ENCODE peak calls at places on chromosomes 12 and 14, in seven cellular contexts. One of them, this sample, is unnamed.

GRCh38 chr12:9064201-9064814 is 51.4 kb downstream of the A2M start:
- DNase-seq in Panc1: no peak
- DNase-seq in suprapubic skin: peak
- DNase-seq in HCT116: peak
- DNase-seq in spleen: peak
- DNase-seq in HL-60: peak
- DNase-seq in prostate gland: peak
- DNase-seq in this sample: peak

GRCh38 chr14:92121207-92121669 is 268 bp downstream of the NDUFB1 start:
- DNase-seq in Panc1: no peak
- DNase-seq in suprapubic skin: no peak
- DNase-seq in HCT116: no peak
- DNase-seq in spleen: no peak
- DNase-seq in HL-60: peak
- DNase-seq in prostate gland: peak
- DNase-seq in this sample: no peak

GRCh38 chr12:48972213-48973021 is 882 bp upstream of the WNT10B start:
- DNase-seq in Panc1: no peak
- DNase-seq in suprapubic skin: no peak
- DNase-seq in HCT116: no peak
- DNase-seq in spleen: no peak
- DNase-seq in HL-60: peak
- DNase-seq in prostate gland: no peak
- DNase-seq in this sample: no peak

GRCh38 chr12:27843714-27844245 is 63.7 kb upstream of the MANSC4 start:
- DNase-seq in Panc1: no peak
- DNase-seq in suprapubic skin: no peak
- DNase-seq in HCT116: no peak
- DNase-seq in spleen: no peak
- DNase-seq in HL-60: no peak
- DNase-seq in prostate gland: no peak
- DNase-seq in this sample: no peak

GRCh38 chr14:64879635-64880381 is at the start of gene SPTB:
- DNase-seq in Panc1: no peak
- DNase-seq in suprapubic skin: peak
- DNase-seq in HCT116: no peak
- DNase-seq in spleen: peak
- DNase-seq in HL-60: no peak
- DNase-seq in prostate gland: peak
- DNase-seq in this sample: peak

GRCh38 chr12:67539329-67539728 is 109.2 kb upstream of the DYRK2 start:
- DNase-seq in Panc1: no peak
- DNase-seq in suprapubic skin: no peak
- DNase-seq in HCT116: no peak
- DNase-seq in spleen: no peak
- DNase-seq in HL-60: no peak
- DNase-seq in prostate gland: no peak
- DNase-seq in this sample: no peak

GRCh38 chr14:104011824-104012517 is 69.6 kb upstream of the RD3L start:
- DNase-seq in Panc1: no peak
- DNase-seq in suprapubic skin: no peak
- DNase-seq in HCT116: no peak
- DNase-seq in spleen: no peak
- DNase-seq in HL-60: no peak
- DNase-seq in prostate gland: no peak
- DNase-seq in this sample: no peak

GRCh38 chr14:69059658-69060648 is 80.9 kb upstream of the ACTN1 start:
- DNase-seq in Panc1: no peak
- DNase-seq in suprapubic skin: no peak
- DNase-seq in HCT116: no peak
- DNase-seq in spleen: no peak
- DNase-seq in HL-60: no peak
- DNase-seq in prostate gland: no peak
- DNase-seq in this sample: no peak

GRCh38 chr14:36655963-36656768 is 5.5 kb upstream of the PAX9 start:
- DNase-seq in Panc1: no peak
- DNase-seq in suprapubic skin: no peak
- DNase-seq in HCT116: peak
- DNase-seq in spleen: no peak
- DNase-seq in HL-60: peak
- DNase-seq in prostate gland: no peak
- DNase-seq in this sample: no peak

GRCh38 chr14:102362084-102362483 is 606 bp downstream of the CINP start:
- DNase-seq in Panc1: no peak
- DNase-seq in suprapubic skin: no peak
- DNase-seq in HCT116: no peak
- DNase-seq in spleen: no peak
- DNase-seq in HL-60: no peak
- DNase-seq in prostate gland: no peak
- DNase-seq in this sample: no peak

GRCh38 chr14:106875503-106875902 is 1349.1 kb downstream of the TMEM121 start:
- DNase-seq in Panc1: no peak
- DNase-seq in suprapubic skin: no peak
- DNase-seq in HCT116: no peak
- DNase-seq in spleen: peak
- DNase-seq in HL-60: peak
- DNase-seq in prostate gland: no peak
- DNase-seq in this sample: no peak

GRCh38 chr14:32417956-32418552 is 89.0 kb downstream of the AKAP6 start:
- DNase-seq in Panc1: no peak
- DNase-seq in suprapubic skin: no peak
- DNase-seq in HCT116: no peak
- DNase-seq in spleen: no peak
- DNase-seq in HL-60: no peak
- DNase-seq in prostate gland: peak
- DNase-seq in this sample: no peak

GRCh38 chr12:64893961-64894360 is 69.5 kb downstream of the TBC1D30 start:
- DNase-seq in Panc1: peak
- DNase-seq in suprapubic skin: no peak
- DNase-seq in HCT116: no peak
- DNase-seq in spleen: no peak
- DNase-seq in HL-60: no peak
- DNase-seq in prostate gland: no peak
- DNase-seq in this sample: no peak

GRCh38 chr12:114369088-114369487 is 36.9 kb downstream of the TBX5 start:
- DNase-seq in Panc1: no peak
- DNase-seq in suprapubic skin: no peak
- DNase-seq in HCT116: no peak
- DNase-seq in spleen: no peak
- DNase-seq in HL-60: no peak
- DNase-seq in prostate gland: no peak
- DNase-seq in this sample: no peak

GRCh38 chr12:123005081-123005626 is 24.7 kb downstream of the ARL6IP4 start:
- DNase-seq in Panc1: no peak
- DNase-seq in suprapubic skin: no peak
- DNase-seq in HCT116: no peak
- DNase-seq in spleen: no peak
- DNase-seq in HL-60: no peak
- DNase-seq in prostate gland: no peak
- DNase-seq in this sample: no peak

GRCh38 chr12:106188249-106188648 is 49.5 kb upstream of the NUAK1 start:
- DNase-seq in Panc1: no peak
- DNase-seq in suprapubic skin: no peak
- DNase-seq in HCT116: no peak
- DNase-seq in spleen: no peak
- DNase-seq in HL-60: no peak
- DNase-seq in prostate gland: no peak
- DNase-seq in this sample: no peak

GRCh38 chr14:86790408-86791364 is 1202.3 kb downstream of the GALC start:
- DNase-seq in Panc1: no peak
- DNase-seq in suprapubic skin: no peak
- DNase-seq in HCT116: no peak
- DNase-seq in spleen: no peak
- DNase-seq in HL-60: no peak
- DNase-seq in prostate gland: no peak
- DNase-seq in this sample: no peak

GRCh38 chr12:104623920-104624319 is 167.2 kb downstream of the CHST11 start:
- DNase-seq in Panc1: no peak
- DNase-seq in suprapubic skin: no peak
- DNase-seq in HCT116: no peak
- DNase-seq in spleen: no peak
- DNase-seq in HL-60: no peak
- DNase-seq in prostate gland: no peak
- DNase-seq in this sample: no peak

GRCh38 chr12:109735825-109736551 is 22.4 kb downstream of the FAM222A start:
- DNase-seq in Panc1: no peak
- DNase-seq in suprapubic skin: peak
- DNase-seq in HCT116: no peak
- DNase-seq in spleen: no peak
- DNase-seq in HL-60: no peak
- DNase-seq in prostate gland: no peak
- DNase-seq in this sample: peak

GRCh38 chr12:104877107-104877705 is 80.9 kb downstream of the SLC41A2 start:
- DNase-seq in Panc1: no peak
- DNase-seq in suprapubic skin: no peak
- DNase-seq in HCT116: no peak
- DNase-seq in spleen: no peak
- DNase-seq in HL-60: peak
- DNase-seq in prostate gland: peak
- DNase-seq in this sample: no peak

GRCh38 chr14:21528381-21529348 is 2.5 kb upstream of the SALL2 start:
- DNase-seq in Panc1: no peak
- DNase-seq in suprapubic skin: no peak
- DNase-seq in HCT116: no peak
- DNase-seq in spleen: no peak
- DNase-seq in HL-60: no peak
- DNase-seq in prostate gland: no peak
- DNase-seq in this sample: no peak

GRCh38 chr14:94424371-94424770 is 28.2 kb downstream of the SERPINA11 start:
- DNase-seq in Panc1: no peak
- DNase-seq in suprapubic skin: no peak
- DNase-seq in HCT116: no peak
- DNase-seq in spleen: no peak
- DNase-seq in HL-60: no peak
- DNase-seq in prostate gland: no peak
- DNase-seq in this sample: no peak

DNA sequence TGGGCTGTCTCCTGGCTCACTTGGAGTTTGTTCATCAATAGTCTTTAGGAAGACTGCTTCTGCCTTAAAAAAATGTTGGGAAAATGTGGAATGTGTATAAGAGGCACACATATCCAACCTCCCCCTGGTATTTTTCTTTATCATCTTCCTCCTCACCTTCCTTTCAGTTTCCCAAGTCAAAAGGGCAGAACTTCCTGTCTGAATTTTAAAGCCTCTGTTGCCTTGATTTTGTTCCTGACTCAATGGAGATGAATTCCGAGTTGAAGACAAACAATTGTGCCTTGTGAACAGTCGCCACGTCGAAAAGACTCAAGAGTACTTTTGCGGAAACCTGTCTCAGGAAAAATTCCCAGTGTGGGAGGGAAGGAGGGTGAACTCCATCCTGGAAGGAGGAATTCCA is 50.3 kb upstream of the ELK3 start:
- DNase-seq in Panc1: no peak
- DNase-seq in suprapubic skin: no peak
- DNase-seq in HCT116: no peak
- DNase-seq in spleen: no peak
- DNase-seq in HL-60: no peak
- DNase-seq in prostate gland: no peak
- DNase-seq in this sample: no peak
- TF ChIP-seq POLR2AphosphoS5 in Panc1: no peak
- TF ChIP-seq POLR2AphosphoS5 in suprapubic skin: no peak
- TF ChIP-seq POLR2AphosphoS5 in HCT116: no peak
- TF ChIP-seq POLR2AphosphoS5 in spleen: no peak
- TF ChIP-seq POLR2AphosphoS5 in HL-60: no peak
- TF ChIP-seq POLR2AphosphoS5 in prostate gland: no peak
- TF ChIP-seq POLR2AphosphoS5 in this sample: no peak

GRCh38 chr12:5587701-5588100 is 155.8 kb downstream of the NTF3 start:
- DNase-seq in Panc1: no peak
- DNase-seq in suprapubic skin: no peak
- DNase-seq in HCT116: no peak
- DNase-seq in spleen: no peak
- DNase-seq in HL-60: no peak
- DNase-seq in prostate gland: no peak
- DNase-seq in this sample: no peak

GRCh38 chr12:5586201-5586600 is 154.3 kb downstream of the NTF3 start:
- DNase-seq in Panc1: no peak
- DNase-seq in suprapubic skin: no peak
- DNase-seq in HCT116: no peak
- DNase-seq in spleen: no peak
- DNase-seq in HL-60: no peak
- DNase-seq in prostate gland: no peak
- DNase-seq in this sample: no peak

GRCh38 chr12:5590316-5590715 is 158.4 kb downstream of the NTF3 start:
- DNase-seq in Panc1: no peak
- DNase-seq in suprapubic skin: no peak
- DNase-seq in HCT116: no peak
- DNase-seq in spleen: no peak
- DNase-seq in HL-60: no peak
- DNase-seq in prostate gland: no peak
- DNase-seq in this sample: no peak

GRCh38 chr12:5589055-5589454 is 157.1 kb downstream of the NTF3 start:
- DNase-seq in Panc1: no peak
- DNase-seq in suprapubic skin: no peak
- DNase-seq in HCT116: no peak
- DNase-seq in spleen: no peak
- DNase-seq in HL-60: no peak
- DNase-seq in prostate gland: no peak
- DNase-seq in this sample: no peak

GRCh38 chr12:5588231-5588995 is 156.5 kb downstream of the NTF3 start:
- DNase-seq in Panc1: no peak
- DNase-seq in suprapubic skin: no peak
- DNase-seq in HCT116: no peak
- DNase-seq in spleen: no peak
- DNase-seq in HL-60: no peak
- DNase-seq in prostate gland: no peak
- DNase-seq in this sample: no peak
- TF ChIP-seq POLR2AphosphoS5 in Panc1: no peak
- TF ChIP-seq POLR2AphosphoS5 in suprapubic skin: no peak
- TF ChIP-seq POLR2AphosphoS5 in HCT116: no peak
- TF ChIP-seq POLR2AphosphoS5 in spleen: no peak
- TF ChIP-seq POLR2AphosphoS5 in HL-60: no peak
- TF ChIP-seq POLR2AphosphoS5 in prostate gland: no peak
- TF ChIP-seq POLR2AphosphoS5 in this sample: no peak

DNA sequence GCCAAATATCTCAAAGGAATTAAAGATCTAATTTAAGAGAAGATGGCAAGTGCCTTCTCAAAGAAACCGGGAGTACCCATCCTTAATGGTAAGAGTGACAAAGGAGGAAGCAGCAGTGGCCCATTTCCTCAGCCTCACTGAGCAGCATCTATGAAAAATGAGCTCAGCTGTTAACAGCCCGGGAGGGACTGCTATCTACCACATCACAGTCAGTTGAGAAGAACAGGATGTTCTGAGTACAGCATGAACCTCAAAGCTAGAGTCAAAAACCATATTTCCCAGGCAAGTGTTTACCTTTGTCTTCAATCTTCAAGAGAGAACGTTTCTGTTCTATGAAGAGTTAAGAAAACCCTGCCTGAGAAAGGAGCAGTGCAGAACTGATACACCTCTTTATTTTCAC is 115.0 kb downstream of the BTG1 start:
- DNase-seq in Panc1: no peak
- DNase-seq in suprapubic skin: no peak
- DNase-seq in HCT116: no peak
- DNase-seq in spleen: peak
- DNase-seq in HL-60: peak
- DNase-seq in prostate gland: peak
- DNase-seq in this sample: no peak
- TF ChIP-seq POLR2AphosphoS5 in Panc1: no peak
- TF ChIP-seq POLR2AphosphoS5 in suprapubic skin: peak
- TF ChIP-seq POLR2AphosphoS5 in HCT116: no peak
- TF ChIP-seq POLR2AphosphoS5 in spleen: peak
- TF ChIP-seq POLR2AphosphoS5 in HL-60: no peak
- TF ChIP-seq POLR2AphosphoS5 in prostate gland: peak
- TF ChIP-seq POLR2AphosphoS5 in this sample: no peak

GRCh38 chr12:132638541-132639408 is 20.2 kb downstream of the P2RX2 start:
- DNase-seq in Panc1: peak
- DNase-seq in suprapubic skin: no peak
- DNase-seq in HCT116: no peak
- DNase-seq in spleen: peak
- DNase-seq in HL-60: no peak
- DNase-seq in prostate gland: no peak
- DNase-seq in this sample: no peak
- TF ChIP-seq POLR2AphosphoS5 in Panc1: no peak
- TF ChIP-seq POLR2AphosphoS5 in suprapubic skin: no peak
- TF ChIP-seq POLR2AphosphoS5 in HCT116: no peak
- TF ChIP-seq POLR2AphosphoS5 in spleen: no peak
- TF ChIP-seq POLR2AphosphoS5 in HL-60: no peak
- TF ChIP-seq POLR2AphosphoS5 in prostate gland: no peak
- TF ChIP-seq POLR2AphosphoS5 in this sample: no peak

This sample was measured in H1.